ENCODE peak calls at places on chromosome 15, in seven cellular contexts. E is K562, D is GM12878, B is HepG2, Q is SK-N-SH, U is HCT116, C is T47D. Z is an unnamed sample.

GRCh38 chr15:88612186-88612796 is 8.8 kb upstream of the AEN start:
- DNase-seq in Q (no peak), D (no peak), U (no peak), C (no peak), E (no peak), B (no peak), Z (no peak)

GRCh38 chr15:87579537-87579936 is 677.0 kb downstream of the NTRK3 start:
- DNase-seq in E (no peak), D (no peak), Q (no peak), B (no peak), C (no peak), U (no peak), Z (no peak)

GRCh38 chr15:82921242-82921641 is 31.3 kb downstream of the HOMER2 start:
- DNase-seq in C (no peak), U (no peak), D (no peak), Q (no peak), E (no peak), B (no peak), Z (no peak)

GRCh38 chr15:56978898-56979662 is 60.6 kb downstream of the TCF12 start:
- DNase-seq in D (no peak), U (no peak), B (no peak), C (peak; percentile 41), E (no peak), Q (no peak), Z (no peak)

GRCh38 chr15:67843092-67843501 is 3.3 kb upstream of the RNU6-1 start:
- DNase-seq in C (no peak), E (no peak), U (no peak), Q (no peak), B (peak; percentile 39), D (no peak), Z (no peak)

GRCh38 chr15:57158589-57158988 is 217.7 kb upstream of the CGNL1 start:
- DNase-seq in D (no peak), C (peak; percentile 10), Q (peak; percentile 9), E (no peak), B (no peak), U (no peak), Z (no peak)

GRCh38 chr15:31080618-31081017 is 20.9 kb downstream of the TRPM1 start:
- DNase-seq in D (no peak), U (peak; percentile 15), C (peak; percentile 70), B (no peak), Q (peak; percentile 79), E (peak; percentile 99), Z (peak; percentile 91)

GRCh38 chr15:98612490-98613110 is 35.7 kb upstream of the IGF1R start:
- DNase-seq in D (no peak), Q (no peak), E (no peak), U (no peak), B (no peak), C (no peak), Z (peak; percentile 33)

GRCh38 chr15:58840048-58840447 is 68.9 kb downstream of the MINDY2 start:
- DNase-seq in U (no peak), C (no peak), B (no peak), Q (no peak), E (no peak), D (no peak), Z (no peak)

GRCh38 chr15:62110000-62110851 is 43.4 kb downstream of the C2CD4A start:
- DNase-seq in Q (peak; percentile 77), C (no peak), B (no peak), D (no peak), U (no peak), E (no peak), Z (no peak)

GRCh38 chr15:70474682-70475438 is 288.5 kb downstream of the UACA start:
- DNase-seq in Q (no peak), B (no peak), C (peak; percentile 92), E (no peak), D (no peak), U (peak; percentile 82), Z (no peak)

GRCh38 chr15:100924436-100924835 is 5.3 kb downstream of the LRRK1 start:
- DNase-seq in C (no peak), U (no peak), B (no peak), E (no peak), D (no peak), Q (no peak), Z (no peak)

GRCh38 chr15:101496198-101496986 is 6.9 kb upstream of the PCSK6 start:
- DNase-seq in Q (no peak), E (peak; percentile 48), U (no peak), C (no peak), D (no peak), B (no peak), Z (peak; percentile 47)

GRCh38 chr15:75158402-75158801 is 43.3 kb upstream of the C15orf39 start:
- DNase-seq in C (no peak), D (no peak), B (no peak), U (no peak), E (no peak), Q (no peak), Z (no peak)

GRCh38 chr15:90915808-90916440 is 12.8 kb downstream of the MAN2A2 start:
- DNase-seq in D (no peak), U (no peak), E (peak; percentile 72), C (no peak), Q (no peak), B (no peak), Z (no peak)

GRCh38 chr15:57994468-57995154 is 70.9 kb downstream of the ALDH1A2 start:
- DNase-seq in D (no peak), Q (no peak), C (no peak), U (no peak), E (no peak), B (no peak), Z (no peak)

DNA sequence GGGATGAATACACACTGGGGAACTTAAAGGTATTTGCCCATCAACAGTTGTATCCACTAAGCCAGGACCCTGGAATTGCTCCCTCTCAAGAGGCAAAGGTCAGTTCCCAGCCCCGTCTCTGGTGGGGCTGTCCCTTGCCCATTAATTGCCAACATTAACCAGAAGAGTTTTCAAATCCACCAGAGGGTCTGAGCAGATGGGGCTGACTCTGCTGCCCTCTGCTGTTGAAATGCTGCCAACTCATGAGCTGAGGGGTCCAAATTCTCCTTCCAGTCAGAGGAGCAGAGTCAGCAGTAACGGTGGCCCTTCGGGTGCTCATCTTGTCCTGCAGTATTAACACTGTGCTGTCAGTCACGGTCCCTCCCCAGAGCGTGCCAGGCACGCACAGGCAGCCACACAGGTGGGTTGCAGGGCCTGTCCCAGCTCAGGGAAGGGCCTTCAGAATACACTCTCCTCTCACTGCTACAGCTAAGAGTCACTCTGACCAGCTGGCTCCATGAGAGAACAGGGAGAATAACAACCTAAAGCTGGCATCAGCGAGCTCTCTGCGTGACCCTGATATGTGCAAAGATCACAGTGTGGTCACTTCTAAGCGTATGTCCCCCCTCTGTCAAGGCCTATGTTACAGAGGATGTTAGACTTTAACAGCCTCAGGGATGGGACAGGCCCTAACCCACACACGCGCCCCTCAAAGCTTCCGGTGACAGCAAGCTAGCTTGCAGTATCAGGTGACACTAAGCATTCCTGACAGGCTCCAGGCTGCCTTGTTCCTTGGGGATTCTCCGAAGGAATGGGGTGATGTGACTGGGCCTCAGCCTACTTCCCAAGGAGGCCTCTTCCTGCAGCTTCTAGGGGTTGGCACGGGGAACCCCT is 10.9 kb upstream of the SPTBN5 start:
- DNase-seq in E (peak; percentile 71), C (peak; percentile 75), B (peak; percentile 64), Q (peak; percentile 89), D (peak; percentile 21), U (peak; percentile 34), Z (peak; percentile 50)
- TF ChIP-seq JUND in E (no peak), C (no peak), B (no peak), Q (no peak), D (no peak), U (no peak), Z (no peak)

GRCh38 chr15:49987198-49987785 is 131.7 kb downstream of the ATP8B4 start:
- DNase-seq in B (no peak), E (no peak), Q (no peak), C (no peak), U (no peak), D (no peak), Z (no peak)

GRCh38 chr15:49988766-49989165 is 130.3 kb downstream of the ATP8B4 start:
- DNase-seq in Q (no peak), U (no peak), D (no peak), E (no peak), B (no peak), C (no peak), Z (no peak)

GRCh38 chr15:49986326-49986725 is 132.7 kb downstream of the ATP8B4 start:
- DNase-seq in E (no peak), D (no peak), C (no peak), B (no peak), Q (no peak), U (no peak), Z (no peak)

GRCh38 chr15:49989498-49989897 is 129.5 kb downstream of the ATP8B4 start:
- DNase-seq in E (no peak), Q (no peak), B (no peak), D (no peak), C (no peak), U (no peak), Z (no peak)

GRCh38 chr15:49987896-49988295 is 131.1 kb downstream of the ATP8B4 start:
- DNase-seq in B (no peak), U (no peak), C (no peak), E (no peak), D (no peak), Q (no peak), Z (no peak)
- TF ChIP-seq JUND in B (no peak), U (no peak), C (no peak), E (no peak), D (no peak), Q (no peak), Z (no peak)

DNA sequence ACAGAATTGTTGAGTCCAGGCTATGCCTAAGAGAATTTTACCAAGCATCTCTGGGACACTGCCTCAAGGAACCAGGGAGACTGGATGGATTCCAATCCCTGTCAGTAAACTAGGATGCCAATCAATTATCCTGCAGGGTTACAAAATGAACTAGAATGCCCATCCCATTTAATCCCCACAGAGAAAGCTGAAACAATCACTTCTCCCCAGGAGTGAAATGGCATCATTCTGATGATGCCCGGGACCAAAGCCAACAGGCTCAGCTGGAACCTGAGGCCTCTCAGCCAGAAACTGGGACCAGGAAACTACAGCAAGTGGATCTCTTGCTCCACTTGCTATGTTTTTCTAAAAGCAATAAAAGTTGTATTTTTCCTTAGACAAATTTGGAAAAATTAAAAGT is 130.0 kb upstream of the TJP1 start:
- DNase-seq in D (no peak), B (no peak), E (no peak), U (no peak), Q (peak; percentile 30), C (no peak), Z (no peak)
- TF ChIP-seq JUND in D (no peak), B (no peak), E (no peak), U (no peak), Q (no peak), C (no peak), Z (no peak)

GRCh38 chr15:80188293-80188692 is 35.5 kb downstream of the FAH start:
- DNase-seq in Q (no peak), B (no peak), D (no peak), E (no peak), U (no peak), C (no peak), Z (no peak)
- TF ChIP-seq JUND in Q (no peak), B (no peak), D (no peak), E (no peak), U (no peak), C (no peak), Z (peak; percentile 52)

DNA sequence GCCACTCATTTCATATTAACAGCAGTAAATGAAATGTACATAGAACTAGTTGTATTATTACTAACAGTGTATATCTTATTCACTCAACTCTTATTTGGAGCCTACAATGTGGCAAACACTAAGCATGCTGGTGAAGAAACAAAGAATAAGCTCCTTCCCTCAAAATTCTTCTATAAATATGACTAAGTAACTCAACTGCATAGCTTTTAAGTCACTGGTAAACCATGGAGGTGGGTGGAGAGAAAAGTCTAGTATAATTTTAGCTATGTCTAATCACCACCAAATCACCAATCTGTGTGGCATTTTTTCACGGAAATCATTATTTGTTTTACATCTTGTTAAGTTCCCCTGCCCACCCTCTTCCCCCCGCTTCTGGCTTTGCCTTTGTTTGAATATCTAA is 17.5 kb downstream of the COPS2 start:
- DNase-seq in Q (no peak), D (no peak), E (no peak), B (no peak), C (no peak), U (no peak), Z (no peak)
- TF ChIP-seq JUND in Q (no peak), D (no peak), E (no peak), B (no peak), C (no peak), U (no peak), Z (no peak)

Z was measured in H1.